ENCODE peak calls at places on chromosomes 4 and X, in six cellular contexts. X is H4, T is substantia nigra, D is memory B cell, Z is NCI-H1694, I is ureter. F is an unnamed sample.

GRCh38 chr4:173386751-173387150 is 12.2 kb downstream of the SCRG1 start:
- DNase-seq in X (no peak), T (no peak), D (no peak), Z (no peak), I (no peak), F (no peak)

GRCh38 chrX:19541931-19542330 is 26.6 kb upstream of the MAP3K15 start:
- DNase-seq in X (no peak), T (no peak), D (no peak), Z (no peak), I (no peak), F (no peak)

GRCh38 chr4:84965558-84966381 is 720 bp downstream of the WDFY3 start:
- DNase-seq in X (no peak), T (no peak), D (peak), Z (no peak), I (peak), F (peak)

GRCh38 chr4:37765741-37766140 is 60.7 kb upstream of the PGM2 start:
- DNase-seq in X (no peak), T (no peak), D (no peak), Z (no peak), I (no peak), F (no peak)

GRCh38 chr4:134276476-134276875 is 74.9 kb upstream of the PABPC4L start:
- DNase-seq in X (no peak), T (no peak), D (no peak), Z (no peak), I (no peak), F (no peak)

GRCh38 chrX:129931411-129932136 is 25.6 kb downstream of the UTP14A start:
- DNase-seq in X (peak), T (peak), D (peak), Z (peak), I (peak), F (peak)

GRCh38 chr4:71540749-71541269 is 202.0 kb downstream of the SLC4A4 start:
- DNase-seq in X (no peak), T (no peak), D (no peak), Z (no peak), I (no peak), F (no peak)

GRCh38 chrX:11944486-11944885 is 186.4 kb downstream of the MSL3 start:
- DNase-seq in X (peak), T (no peak), D (no peak), Z (no peak), I (no peak), F (peak)

GRCh38 chr4:41329361-41329760 is 72.6 kb downstream of the UCHL1 start:
- DNase-seq in X (no peak), T (no peak), D (no peak), Z (no peak), I (no peak), F (no peak)

GRCh38 chr4:7428261-7429068 is 6.3 kb downstream of the PSAPL1 start:
- DNase-seq in X (no peak), T (no peak), D (no peak), Z (no peak), I (peak), F (no peak)

GRCh38 chr4:83267121-83267834 is 17.3 kb downstream of the COQ2 start:
- DNase-seq in X (peak), T (no peak), D (no peak), Z (no peak), I (peak), F (peak)

GRCh38 chr4:83606898-83607297 is 71.0 kb downstream of the GPAT3 start:
- DNase-seq in X (no peak), T (no peak), D (no peak), Z (no peak), I (no peak), F (no peak)

GRCh38 chr4:128649575-128650205 is 159.8 kb upstream of the JADE1 start:
- DNase-seq in X (no peak), T (no peak), D (no peak), Z (no peak), I (no peak), F (peak)

GRCh38 chrX:45850775-45851433 is 650.2 kb upstream of the DIPK2B start:
- DNase-seq in X (peak), T (no peak), D (no peak), Z (no peak), I (no peak), F (peak)

GRCh38 chr4:121764702-121765367 is at the start of gene SMIM43:
- DNase-seq in X (no peak), T (no peak), D (no peak), Z (no peak), I (no peak), F (no peak)

GRCh38 chrX:15977644-15978043 is 123.0 kb upstream of the AP1S2 start:
- DNase-seq in X (no peak), T (no peak), D (no peak), Z (no peak), I (no peak), F (no peak)

GRCh38 chrX:6678313-6678712 is 143.4 kb upstream of the VCX3A start:
- DNase-seq in X (no peak), T (no peak), D (no peak), Z (no peak), I (no peak), F (no peak)

GRCh38 chr4:10101559-10102192 is 14.9 kb downstream of the WDR1 start:
- DNase-seq in X (no peak), T (no peak), D (no peak), Z (no peak), I (no peak), F (no peak)